ENCODE peak calls at places on chromosomes 6 and 20, in six cellular contexts. E is BJ, R is GM12892, D is fibroblast of the conjunctiva, I is fibroblast of the aortic adventitia, Y is amniotic epithelial cell. L is an unnamed sample.

GRCh38 chr20:19676202-19676601 is 81.9 kb upstream of the RIN2 start:
- DNase-seq in E (no peak), R (no peak), D (no peak), I (no peak), Y (no peak), L (no peak)

GRCh38 chr20:33399924-33400323 is 1.4 kb downstream of the CDK5RAP1 start:
- DNase-seq in E (no peak), R (no peak), D (no peak), I (peak), Y (peak), L (no peak)

GRCh38 chr6:157961116-157961515 is 20.5 kb upstream of the SYNJ2 start:
- DNase-seq in E (no peak), R (no peak), D (no peak), I (no peak), Y (no peak), L (no peak)

GRCh38 chr20:64010711-64011237 is 25.2 kb upstream of the C20orf204 start:
- DNase-seq in E (peak), R (no peak), D (no peak), I (no peak), Y (no peak), L (no peak)

GRCh38 chr20:12053348-12053747 is 135.7 kb downstream of the BTBD3 start:
- DNase-seq in E (no peak), R (no peak), D (no peak), I (peak), Y (peak), L (peak)

GRCh38 chr20:3045042-3045815 is 623 bp upstream of the MRPS26 start:
- DNase-seq in E (peak), R (peak), D (no peak), I (peak), Y (peak), L (peak)

GRCh38 chr6:74717591-74717990 is 488.3 kb downstream of the COL12A1 start:
- DNase-seq in E (no peak), R (no peak), D (no peak), I (no peak), Y (no peak), L (no peak)

GRCh38 chr6:75600694-75601265 is 900 bp upstream of the SENP6 start:
- DNase-seq in E (no peak), R (no peak), D (no peak), I (peak), Y (no peak), L (peak)

GRCh38 chr6:111113731-111114438 is 26.6 kb downstream of the SLC16A10 start:
- DNase-seq in E (no peak), R (no peak), D (no peak), I (peak), Y (peak), L (peak)

GRCh38 chr6:26159417-26160273 is 72.4 kb downstream of the HFE start:
- DNase-seq in E (no peak), R (no peak), D (no peak), I (peak), Y (peak), L (peak)

GRCh38 chr20:59636791-59637370 is 32.5 kb downstream of the PHACTR3 start:
- DNase-seq in E (no peak), R (no peak), D (no peak), I (no peak), Y (no peak), L (no peak)

GRCh38 chr6:650098-650497 is 6.8 kb downstream of the HUS1B start:
- DNase-seq in E (no peak), R (no peak), D (no peak), I (peak), Y (peak), L (no peak)

GRCh38 chr6:10613077-10613476 is 81.3 kb downstream of the C6orf52 start:
- DNase-seq in E (no peak), R (no peak), D (peak), I (peak), Y (no peak), L (no peak)

GRCh38 chr6:37521674-37522073 is 22.0 kb upstream of the CCDC167 start:
- DNase-seq in E (no peak), R (no peak), D (no peak), I (no peak), Y (no peak), L (no peak)

GRCh38 chr6:72363844-72364740 is 257.8 kb upstream of the KCNQ5 start:
- DNase-seq in E (peak), R (no peak), D (peak), I (peak), Y (peak), L (no peak)

GRCh38 chr6:111894951-111895350 is 21.7 kb upstream of the FYN start:
- DNase-seq in E (no peak), R (no peak), D (no peak), I (peak), Y (no peak), L (no peak)

GRCh38 chr20:35135867-35136586 is 11.1 kb downstream of the EDEM2 start:
- DNase-seq in E (no peak), R (no peak), D (no peak), I (peak), Y (peak), L (no peak)

GRCh38 chr6:152401978-152402377 is 235.2 kb downstream of the SYNE1 start:
- DNase-seq in E (no peak), R (no peak), D (no peak), I (peak), Y (peak), L (no peak)

GRCh38 chr20:21632654-21633053 is 72.8 kb upstream of the PAX1 start:
- DNase-seq in E (no peak), R (no peak), D (no peak), I (no peak), Y (no peak), L (no peak)

GRCh38 chr6:135328136-135328535 is 147.0 kb downstream of the MYB start:
- DNase-seq in E (no peak), R (no peak), D (no peak), I (no peak), Y (peak), L (no peak)

GRCh38 chr20:3509064-3509463 is 38.2 kb downstream of the ATRN start:
- DNase-seq in E (no peak), R (no peak), D (no peak), I (no peak), Y (no peak), L (no peak)

GRCh38 chr6:31116661-31117385 is 2.2 kb downstream of the PSORS1C1 start:
- DNase-seq in E (no peak), R (no peak), D (no peak), I (peak), Y (no peak), L (no peak)

GRCh38 chr6:44245912-44246662 is 814 bp upstream of the HSP90AB1 start:
- DNase-seq in E (no peak), R (peak), D (no peak), I (peak), Y (peak), L (peak)

GRCh38 chr6:125421853-125422252 is 120.1 kb upstream of the HDDC2 start:
- DNase-seq in E (no peak), R (no peak), D (no peak), I (peak), Y (peak), L (peak)

GRCh38 chr6:143337201-143337949 is 113.1 kb downstream of the ADAT2 start:
- DNase-seq in E (no peak), R (no peak), D (no peak), I (no peak), Y (peak), L (peak)

GRCh38 chr6:125904871-125905270 is 51.7 kb upstream of the HINT3 start:
- DNase-seq in E (no peak), R (no peak), D (no peak), I (peak), Y (peak), L (no peak)

GRCh38 chr6:134339216-134339615 is 21.3 kb upstream of the SGK1 start:
- DNase-seq in E (no peak), R (no peak), D (no peak), I (no peak), Y (no peak), L (no peak)

GRCh38 chr6:30264731-30265130 is 51.5 kb upstream of the TRIM26 start:
- DNase-seq in E (no peak), R (no peak), D (peak), I (no peak), Y (peak), L (no peak)

GRCh38 chr6:3919849-3920248 is 70.7 kb downstream of the FAM50B start:
- DNase-seq in E (no peak), R (no peak), D (no peak), I (no peak), Y (no peak), L (no peak)

GRCh38 chr6:44388876-44389275 is 1.4 kb downstream of the CDC5L start:
- DNase-seq in E (no peak), R (no peak), D (no peak), I (no peak), Y (no peak), L (no peak)